ENCODE peak calls at places on chromosomes 13 and 19, in eight cellular contexts. K is heart left ventricle; Q is CD8-positive, alpha-beta T cell; M is tibial nerve; G is AG10803; E is GM12878; Y is upper lobe of right lung; L is ascending aorta. U is an unnamed sample.

GRCh38 chr19:32181356-32181920 is 164.0 kb upstream of the ZNF507 start:
- DNase-seq in M (no peak), L (no peak), Q (no peak), Y (no peak), G (no peak), E (no peak), K (no peak), U (no peak)

GRCh38 chr19:5605362-5605761 is 17.2 kb downstream of the SAFB2 start:
- DNase-seq in E (no peak), M (no peak), Y (no peak), L (no peak), G (no peak), Q (no peak), K (no peak), U (no peak)

GRCh38 chr13:78659450-78660110 is 625 bp upstream of the OBI1 start:
- DNase-seq in Q (no peak), G (no peak), E (no peak), K (no peak), Y (no peak), M (no peak), L (no peak), U (no peak)

GRCh38 chr19:58277748-58278147 is 1.0 kb upstream of the ZNF8 start:
- DNase-seq in G (no peak), E (no peak), Y (no peak), Q (no peak), L (no peak), K (no peak), M (no peak), U (no peak)

GRCh38 chr19:16062789-16063188 is 13.5 kb upstream of the TPM4 start:
- DNase-seq in K (no peak), E (no peak), G (no peak), M (no peak), Q (peak), L (no peak), Y (peak), U (peak)

GRCh38 chr19:2084993-2085720 is 11.0 kb downstream of the MOB3A start:
- DNase-seq in G (peak), Q (peak), E (peak), Y (peak), L (peak), M (peak), K (peak), U (peak)

GRCh38 chr19:31963741-31964140 is 381.7 kb upstream of the ZNF507 start:
- DNase-seq in E (no peak), Q (no peak), M (no peak), L (no peak), Y (no peak), G (no peak), K (peak), U (no peak)

GRCh38 chr13:113225515-113225914 is 16.1 kb downstream of the CUL4A start:
- DNase-seq in M (no peak), L (no peak), G (no peak), Y (no peak), K (no peak), E (no peak), Q (no peak), U (no peak)

GRCh38 chr19:14525729-14526128 is 3.7 kb upstream of the TECR start:
- DNase-seq in G (no peak), M (no peak), E (no peak), K (no peak), Y (no peak), L (no peak), Q (no peak), U (no peak)

GRCh38 chr13:94020833-94021232 is 458.6 kb downstream of the DCT start:
- DNase-seq in Y (no peak), L (no peak), E (no peak), Q (no peak), M (no peak), G (no peak), K (no peak), U (no peak)

GRCh38 chr19:31548941-31549340 is 199.7 kb upstream of the TSHZ3 start:
- DNase-seq in L (no peak), M (no peak), K (no peak), Y (no peak), G (peak), E (no peak), Q (no peak), U (no peak)

GRCh38 chr19:17418710-17419109 is 1.1 kb upstream of the MVB12A start:
- DNase-seq in K (no peak), Q (no peak), M (no peak), E (no peak), Y (no peak), L (no peak), G (no peak), U (no peak)

GRCh38 chr13:98524793-98525192 is 52.1 kb downstream of the STK24 start:
- DNase-seq in Y (peak), M (no peak), L (no peak), E (no peak), G (no peak), Q (no peak), K (no peak), U (no peak)

GRCh38 chr19:49347835-49348234 is 12.6 kb downstream of the CD37 start:
- DNase-seq in M (peak), E (no peak), L (no peak), G (peak), Y (no peak), Q (no peak), K (no peak), U (no peak)

GRCh38 chr19:18193388-18194207 is 580 bp downstream of the MPV17L2 start:
- DNase-seq in E (no peak), G (no peak), Y (no peak), M (no peak), K (no peak), Q (no peak), L (no peak), U (no peak)

GRCh38 chr13:30730526-30730925 is 4.8 kb upstream of the ALOX5AP start:
- DNase-seq in M (no peak), Y (no peak), K (no peak), G (no peak), Q (no peak), E (no peak), L (no peak), U (no peak)

GRCh38 chr13:111962431-111962891 is 104.5 kb upstream of the SOX1 start:
- DNase-seq in Y (peak), L (no peak), G (no peak), M (no peak), K (no peak), Q (no peak), E (no peak), U (peak)

GRCh38 chr13:96218475-96218874 is 128.6 kb downstream of the HS6ST3 start:
- DNase-seq in K (peak), E (no peak), Y (no peak), Q (no peak), G (no peak), L (no peak), M (no peak), U (no peak)

GRCh38 chr13:96214804-96215445 is 125.0 kb downstream of the HS6ST3 start:
- DNase-seq in G (no peak), Y (no peak), Q (no peak), K (no peak), M (no peak), L (no peak), E (no peak), U (no peak)

DNA sequence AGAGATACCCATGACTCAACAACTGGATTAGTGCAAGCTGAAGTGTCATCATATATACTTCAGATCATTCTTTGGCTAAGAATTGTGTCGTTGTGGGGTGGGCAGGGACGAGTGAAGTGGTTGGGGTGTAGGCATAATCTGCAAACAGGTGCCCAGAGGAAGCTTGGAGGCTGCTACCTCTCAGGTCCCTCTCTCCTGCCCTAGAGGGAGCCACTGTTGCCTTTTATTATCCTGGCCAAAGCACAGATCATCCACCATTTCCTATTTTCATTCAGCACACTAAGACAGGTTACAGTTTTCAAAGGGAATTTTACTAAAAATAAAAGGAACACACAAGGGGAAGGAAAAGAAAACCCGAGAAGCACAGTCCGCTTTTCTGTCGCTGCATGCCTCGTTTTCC is 126.6 kb downstream of the HS6ST3 start:
- DNase-seq in M (no peak), K (no peak), Q (no peak), G (no peak), L (no peak), Y (no peak), E (no peak), U (no peak)
- TF ChIP-seq CTCF in M (no peak), K (no peak), Q (no peak), G (no peak), L (no peak), Y (no peak), E (no peak), U (no peak)

DNA sequence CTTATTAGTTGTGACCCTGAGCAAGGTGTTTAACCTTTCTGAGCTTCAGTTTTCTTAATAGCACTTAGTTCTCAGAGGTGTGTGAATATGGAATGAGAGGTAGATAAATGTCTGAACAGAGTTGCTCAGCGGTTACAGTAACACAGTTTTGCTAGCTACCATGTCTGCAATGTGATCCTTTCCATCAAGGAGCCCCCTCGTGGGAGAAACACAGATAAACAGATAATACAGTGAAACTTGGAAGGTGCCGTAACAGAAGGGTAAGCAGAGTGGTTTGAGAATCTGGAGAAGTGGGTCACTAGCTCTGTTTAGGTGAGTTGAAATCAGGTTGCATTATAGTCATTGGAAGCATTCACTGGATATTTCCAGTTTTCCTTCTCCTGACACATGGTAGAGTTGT is 38.9 kb downstream of the IRS2 start:
- DNase-seq in Y (no peak), L (no peak), E (no peak), M (no peak), Q (no peak), K (no peak), G (no peak), U (no peak)
- TF ChIP-seq CTCF in Y (no peak), L (no peak), E (no peak), M (no peak), Q (no peak), K (no peak), G (no peak), U (no peak)

DNA sequence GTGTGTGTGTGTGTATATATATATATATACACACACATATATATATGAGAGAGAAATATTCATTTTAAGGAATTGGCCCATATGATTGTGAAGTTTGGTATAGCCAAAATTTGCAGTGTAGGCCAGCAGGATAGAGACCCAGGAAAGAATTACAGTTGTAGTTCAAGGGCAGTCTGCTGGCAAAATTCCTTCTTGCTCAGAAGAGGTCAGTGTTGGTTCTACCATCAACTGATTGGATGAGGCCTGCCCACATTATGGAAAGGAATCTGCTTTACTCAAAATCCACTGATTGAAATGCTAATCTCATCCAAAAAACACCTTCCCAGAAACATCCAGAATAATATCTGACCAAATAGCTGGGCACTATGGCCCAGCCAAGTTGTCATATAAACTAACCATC is 24.0 kb downstream of the RNF6 start:
- DNase-seq in Y (no peak), E (no peak), G (no peak), Q (no peak), M (no peak), K (no peak), L (no peak), U (no peak)
- TF ChIP-seq CTCF in Y (no peak), E (no peak), G (no peak), Q (no peak), M (no peak), K (no peak), L (no peak), U (no peak)

GRCh38 chr19:852136-853013 is at the start of gene ELANE:
- DNase-seq in M (no peak), G (no peak), Q (no peak), K (peak), Y (peak), E (no peak), L (no peak), U (no peak)

GRCh38 chr19:848457-848921 is 3.6 kb upstream of the ELANE start:
- DNase-seq in Q (no peak), M (no peak), E (no peak), Y (no peak), K (no peak), G (no peak), L (no peak), U (no peak)

GRCh38 chr19:853014-853553 is 981 bp downstream of the ELANE start:
- DNase-seq in Q (no peak), Y (no peak), K (peak), M (no peak), E (no peak), G (no peak), L (no peak), U (no peak)

GRCh38 chr19:850221-850978 is 1.7 kb upstream of the ELANE start:
- DNase-seq in E (no peak), G (peak), Y (peak), K (peak), Q (no peak), M (peak), L (peak), U (peak)

DNA sequence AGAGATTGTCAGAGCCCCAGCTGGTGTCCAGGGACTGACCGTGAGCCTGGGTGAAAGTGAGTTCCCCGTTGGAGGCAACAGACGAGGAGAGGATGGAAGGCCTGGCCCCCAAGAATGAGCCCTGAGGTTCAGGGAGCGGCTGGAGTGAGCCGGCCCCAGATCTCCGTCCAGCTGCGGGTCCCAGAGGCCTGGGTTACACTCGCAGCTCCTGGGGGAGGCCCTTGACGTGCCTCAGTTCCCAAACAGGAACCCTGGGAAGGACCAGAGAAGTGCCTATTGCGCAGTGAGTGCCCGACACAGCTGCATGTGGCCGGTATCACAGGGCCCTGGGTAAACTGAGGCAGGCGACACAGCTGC is 1.1 kb upstream of the ELANE start:
- DNase-seq in Y (peak), L (no peak), E (no peak), Q (no peak), G (no peak), M (no peak), K (no peak), U (no peak)
- TF ChIP-seq CTCF in Y (no peak), L (no peak), E (no peak), Q (no peak), G (no peak), M (no peak), K (no peak), U (no peak)

GRCh38 chr13:43195551-43195950 is 172.2 kb downstream of the DNAJC15 start:
- DNase-seq in E (no peak), K (no peak), M (no peak), Q (no peak), Y (no peak), L (no peak), G (no peak), U (no peak)
- TF ChIP-seq CTCF in E (peak), K (no peak), M (no peak), Q (no peak), Y (no peak), L (no peak), G (no peak), U (no peak)